ENCODE peak calls at places on chromosomes 13 and 19, in six cellular contexts. S is H1, C is GM12878, X is HepG2, N is GM12891, P is K562. G is an unnamed sample.

GRCh38 chr13:25384747-25385270 is 13.0 kb downstream of the ATP8A2 start:
- DNase-seq in S (no peak), C (no peak), X (no peak), N (no peak), P (no peak), G (no peak)

GRCh38 chr13:85588359-85588758 is 210.9 kb downstream of the SLITRK6 start:
- DNase-seq in S (no peak), C (no peak), X (no peak), N (no peak), P (no peak), G (no peak)

GRCh38 chr19:51637362-51637978 is 7.3 kb upstream of the SIGLEC5 start:
- DNase-seq in S (no peak), C (no peak), X (peak), N (no peak), P (peak), G (no peak)

GRCh38 chr19:4066176-4066606 is 508 bp downstream of the ZBTB7A start:
- DNase-seq in S (peak), C (no peak), X (no peak), N (no peak), P (no peak), G (no peak)

GRCh38 chr13:111121421-111121820 is 6.3 kb downstream of the ARHGEF7 start:
- DNase-seq in S (peak), C (no peak), X (no peak), N (no peak), P (no peak), G (no peak)

GRCh38 chr13:47945738-47946137 is 55.3 kb downstream of the SUCLA2 start:
- DNase-seq in S (no peak), C (no peak), X (peak), N (no peak), P (peak), G (no peak)

GRCh38 chr19:34485831-34486230 is 4.3 kb downstream of the WTIP start:
- DNase-seq in S (no peak), C (no peak), X (no peak), N (no peak), P (peak), G (no peak)

GRCh38 chr19:6772028-6772865 is at the start of gene VAV1:
- DNase-seq in S (no peak), C (peak), X (no peak), N (peak), P (peak), G (peak)

GRCh38 chr19:17450264-17451075 is 2.0 kb upstream of the TMEM221 start:
- DNase-seq in S (no peak), C (no peak), X (no peak), N (no peak), P (peak), G (no peak)

GRCh38 chr19:38838208-38838985 is 6.8 kb upstream of the ECH1 start:
- DNase-seq in S (no peak), C (no peak), X (no peak), N (no peak), P (no peak), G (no peak)

GRCh38 chr13:29847501-29847983 is 2.9 kb downstream of the UBL3 start:
- DNase-seq in S (no peak), C (no peak), X (peak), N (no peak), P (no peak), G (no peak)

DNA sequence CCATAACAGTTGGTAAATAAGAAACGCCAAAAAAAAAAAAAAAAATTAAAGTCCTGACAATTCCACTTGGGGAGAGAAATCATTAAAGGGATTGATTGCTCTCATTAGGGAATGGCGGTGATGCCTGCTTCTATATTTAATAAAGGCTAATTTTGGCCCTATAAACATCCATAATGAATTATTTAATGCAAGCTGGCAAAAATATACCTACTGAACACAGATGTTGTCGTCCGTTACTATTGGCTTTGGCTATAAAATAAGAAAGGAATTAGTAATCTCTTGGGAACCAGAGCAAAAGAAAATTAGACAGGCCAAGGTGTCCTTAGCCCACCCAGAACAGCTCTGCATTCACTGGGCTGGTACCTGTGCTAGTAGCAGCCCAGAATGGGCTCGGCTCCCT is 717.3 kb downstream of the DIAPH3 start:
- DNase-seq in S (no peak), C (no peak), X (no peak), N (no peak), P (no peak), G (no peak)
- TF ChIP-seq TAF1 in S (no peak), C (no peak), X (no peak), N (no peak), P (no peak), G (no peak)

GRCh38 chr19:55117063-55117635 is 288 bp downstream of the PPP1R12C start:
- DNase-seq in S (no peak), C (no peak), X (no peak), N (no peak), P (peak), G (no peak)
- TF ChIP-seq POLR2A in S (no peak), C (peak), X (no peak), N (no peak), P (no peak), G (no peak)

GRCh38 chr19:44818470-44818856 is 9.6 kb downstream of the BCAM start:
- DNase-seq in S (no peak), C (no peak), X (no peak), N (no peak), P (no peak), G (no peak)

GRCh38 chr19:44817725-44818469 is 9.0 kb downstream of the BCAM start:
- DNase-seq in S (no peak), C (no peak), X (peak), N (no peak), P (peak), G (no peak)

GRCh38 chr19:44814132-44814470 is 5.2 kb downstream of the BCAM start:
- DNase-seq in S (no peak), C (no peak), X (no peak), N (no peak), P (no peak), G (no peak)

GRCh38 chr19:44814517-44814916 is 5.6 kb downstream of the BCAM start:
- DNase-seq in S (no peak), C (no peak), X (no peak), N (no peak), P (no peak), G (no peak)

GRCh38 chr19:44816301-44816700 is 7.4 kb downstream of the BCAM start:
- DNase-seq in S (no peak), C (no peak), X (no peak), N (no peak), P (no peak), G (no peak)
- TF ChIP-seq TAF1 in S (no peak), C (no peak), X (no peak), N (no peak), P (no peak), G (no peak)

GRCh38 chr19:21508198-21508597 is 2.8 kb downstream of the ZNF429 start:
- DNase-seq in S (no peak), C (no peak), X (no peak), N (no peak), P (peak), G (no peak)

DNA sequence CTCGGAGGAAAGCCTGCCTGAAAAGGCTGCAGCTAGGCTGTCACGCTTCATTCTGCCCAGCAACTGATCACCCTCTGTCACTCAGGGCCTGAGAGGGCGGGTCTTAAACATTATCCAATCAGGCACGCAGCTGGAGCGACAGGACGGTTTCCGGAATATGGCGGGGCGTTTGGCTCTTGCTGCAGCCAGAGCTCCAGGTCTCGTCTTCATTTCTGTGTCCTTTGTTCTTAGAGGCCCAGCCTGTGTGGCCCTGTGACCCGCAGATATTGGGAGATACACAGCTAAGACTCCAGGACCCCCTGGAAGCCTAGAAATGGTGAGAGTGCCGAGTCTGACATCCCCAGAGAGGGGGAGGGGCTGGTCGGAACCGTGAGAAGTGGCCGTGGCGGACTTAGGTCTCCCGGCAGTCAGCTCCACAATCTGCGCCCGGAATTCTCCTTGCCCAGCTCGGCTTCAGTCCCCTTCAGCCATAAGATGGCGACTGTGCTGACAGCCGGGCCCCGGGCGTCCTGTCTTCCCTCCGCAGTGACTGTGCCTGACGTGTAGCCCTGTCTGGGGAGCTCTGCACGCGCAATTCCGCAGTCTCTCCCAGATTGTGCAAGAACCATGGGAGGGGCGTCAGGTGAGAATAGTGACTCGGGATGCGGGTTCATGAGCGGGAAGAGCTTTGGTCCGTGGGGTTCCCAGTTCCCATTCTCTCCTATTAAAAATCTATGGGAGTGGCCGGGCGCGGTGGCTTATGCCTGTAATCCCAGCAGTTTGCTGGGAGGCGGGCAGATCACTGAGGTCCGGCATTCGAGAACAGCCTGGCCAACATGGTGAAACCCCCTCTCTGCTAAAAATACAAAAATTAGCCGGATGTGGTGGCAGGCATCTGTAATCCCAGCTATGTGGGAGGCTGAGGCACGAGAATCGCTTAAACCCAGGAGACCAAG is at the start of gene ZNF429:
- DNase-seq in S (peak), C (peak), X (peak), N (peak), P (peak), G (peak)
- TF ChIP-seq POLR2A in S (peak), C (peak), X (peak), N (peak), P (peak), G (peak)

DNA sequence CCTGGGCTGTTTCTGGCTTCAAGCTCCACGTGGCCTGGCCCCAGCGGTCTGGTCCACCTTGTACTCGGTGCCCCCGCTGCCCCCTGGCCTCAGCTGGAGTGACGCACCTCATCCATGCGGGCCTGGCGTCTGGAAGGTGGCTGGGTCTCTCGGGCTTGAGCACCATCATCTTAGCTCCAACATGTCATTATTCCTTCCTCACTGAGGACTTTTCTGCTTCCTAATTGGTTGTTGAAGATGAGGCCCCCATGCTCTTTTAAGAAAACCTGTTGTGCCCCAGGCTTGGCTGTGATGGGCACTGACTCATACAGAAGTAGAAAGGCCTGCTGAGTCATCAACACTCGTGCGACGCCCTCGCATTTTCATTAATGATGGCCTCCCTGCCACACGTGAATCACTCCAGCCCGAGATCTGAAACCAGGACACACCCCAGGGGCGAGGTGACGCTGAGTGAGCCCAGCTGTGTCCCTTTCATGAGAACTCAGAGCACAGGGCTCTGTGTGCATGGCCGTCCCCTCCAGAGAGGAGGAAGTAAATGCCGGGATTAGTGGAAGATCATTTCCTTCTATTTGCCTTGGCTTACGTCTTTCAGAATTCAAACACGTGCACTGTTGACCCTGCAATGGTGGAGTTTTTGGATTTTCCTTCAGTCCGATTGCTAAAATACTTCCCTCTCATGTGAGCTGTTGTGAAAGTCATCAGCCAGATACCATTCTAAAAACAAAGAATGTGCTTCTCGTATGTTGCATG is 14.0 kb upstream of the GJA3 start:
- DNase-seq in S (no peak), C (peak), X (peak), N (peak), P (peak), G (peak)
- TF ChIP-seq TAF1 in S (no peak), C (no peak), X (no peak), N (no peak), P (no peak), G (no peak)

G was measured in GM12892.